ENCODE peak calls at places on chromosomes 16 and 17, in nine cellular contexts. One of them, this sample, is unnamed.

GRCh38 chr16:17155480-17155879 is 315.3 kb downstream of the XYLT1 start:
- DNase-seq in stimulated activated effector memory CD8-positive, alpha-beta T cell treated with anti-CD3 and anti-CD28 coated beads, Interleukin-12 subunit alpha, Interleukin-12 subunit beta, amount 100 ng/mL, for 72 hours: no peak
- DNase-seq in activated T-helper 1 cell treated with Interleukin-2 at 50 U/mL for 16 hours: no peak
- DNase-seq in cardiac septum: no peak
- DNase-seq in nucleus accumbens: no peak
- DNase-seq in NB4: no peak
- DNase-seq in DMS79 treated with DMSO at 0.1 percent for 48 hours: no peak
- DNase-seq in CD8-positive, alpha-beta T cell: no peak
- DNase-seq in NCI-H774: no peak
- DNase-seq in this sample: no peak

GRCh38 chr16:67430504-67431076 is 331 bp upstream of the HSD11B2 start:
- DNase-seq in stimulated activated effector memory CD8-positive, alpha-beta T cell treated with anti-CD3 and anti-CD28 coated beads, Interleukin-12 subunit alpha, Interleukin-12 subunit beta, amount 100 ng/mL, for 72 hours: no peak
- DNase-seq in activated T-helper 1 cell treated with Interleukin-2 at 50 U/mL for 16 hours: no peak
- DNase-seq in cardiac septum: no peak
- DNase-seq in nucleus accumbens: no peak
- DNase-seq in NB4: no peak
- DNase-seq in DMS79 treated with DMSO at 0.1 percent for 48 hours: peak
- DNase-seq in CD8-positive, alpha-beta T cell: no peak
- DNase-seq in NCI-H774: no peak
- DNase-seq in this sample: no peak

GRCh38 chr17:64281962-64282752 is 19.1 kb upstream of the TEX2 start:
- DNase-seq in stimulated activated effector memory CD8-positive, alpha-beta T cell treated with anti-CD3 and anti-CD28 coated beads, Interleukin-12 subunit alpha, Interleukin-12 subunit beta, amount 100 ng/mL, for 72 hours: peak
- DNase-seq in activated T-helper 1 cell treated with Interleukin-2 at 50 U/mL for 16 hours: peak
- DNase-seq in cardiac septum: peak
- DNase-seq in nucleus accumbens: peak
- DNase-seq in NB4: peak
- DNase-seq in DMS79 treated with DMSO at 0.1 percent for 48 hours: peak
- DNase-seq in CD8-positive, alpha-beta T cell: peak
- DNase-seq in NCI-H774: peak
- DNase-seq in this sample: peak

GRCh38 chr16:75801307-75801706 is 75.0 kb upstream of the CPHXL start:
- DNase-seq in stimulated activated effector memory CD8-positive, alpha-beta T cell treated with anti-CD3 and anti-CD28 coated beads, Interleukin-12 subunit alpha, Interleukin-12 subunit beta, amount 100 ng/mL, for 72 hours: no peak
- DNase-seq in activated T-helper 1 cell treated with Interleukin-2 at 50 U/mL for 16 hours: no peak
- DNase-seq in cardiac septum: no peak
- DNase-seq in nucleus accumbens: no peak
- DNase-seq in NB4: peak
- DNase-seq in DMS79 treated with DMSO at 0.1 percent for 48 hours: no peak
- DNase-seq in CD8-positive, alpha-beta T cell: no peak
- DNase-seq in NCI-H774: no peak
- DNase-seq in this sample: no peak

GRCh38 chr17:78873519-78874340 is 29.3 kb downstream of the CEP295NL start:
- DNase-seq in stimulated activated effector memory CD8-positive, alpha-beta T cell treated with anti-CD3 and anti-CD28 coated beads, Interleukin-12 subunit alpha, Interleukin-12 subunit beta, amount 100 ng/mL, for 72 hours: no peak
- DNase-seq in activated T-helper 1 cell treated with Interleukin-2 at 50 U/mL for 16 hours: no peak
- DNase-seq in cardiac septum: no peak
- DNase-seq in nucleus accumbens: peak
- DNase-seq in NB4: no peak
- DNase-seq in DMS79 treated with DMSO at 0.1 percent for 48 hours: peak
- DNase-seq in CD8-positive, alpha-beta T cell: no peak
- DNase-seq in NCI-H774: peak
- DNase-seq in this sample: no peak

GRCh38 chr16:57805176-57805575 is 2.9 kb upstream of the KIFC3 start:
- DNase-seq in stimulated activated effector memory CD8-positive, alpha-beta T cell treated with anti-CD3 and anti-CD28 coated beads, Interleukin-12 subunit alpha, Interleukin-12 subunit beta, amount 100 ng/mL, for 72 hours: no peak
- DNase-seq in activated T-helper 1 cell treated with Interleukin-2 at 50 U/mL for 16 hours: no peak
- DNase-seq in cardiac septum: no peak
- DNase-seq in nucleus accumbens: no peak
- DNase-seq in NB4: no peak
- DNase-seq in DMS79 treated with DMSO at 0.1 percent for 48 hours: no peak
- DNase-seq in CD8-positive, alpha-beta T cell: no peak
- DNase-seq in NCI-H774: no peak
- DNase-seq in this sample: no peak

GRCh38 chr16:84406006-84406963 is 37.9 kb downstream of the ATP2C2 start:
- DNase-seq in stimulated activated effector memory CD8-positive, alpha-beta T cell treated with anti-CD3 and anti-CD28 coated beads, Interleukin-12 subunit alpha, Interleukin-12 subunit beta, amount 100 ng/mL, for 72 hours: no peak
- DNase-seq in activated T-helper 1 cell treated with Interleukin-2 at 50 U/mL for 16 hours: no peak
- DNase-seq in cardiac septum: peak
- DNase-seq in nucleus accumbens: peak
- DNase-seq in NB4: no peak
- DNase-seq in DMS79 treated with DMSO at 0.1 percent for 48 hours: no peak
- DNase-seq in CD8-positive, alpha-beta T cell: no peak
- DNase-seq in NCI-H774: no peak
- DNase-seq in this sample: no peak

GRCh38 chr16:19095699-19096098 is 18.1 kb upstream of the ITPRIPL2 start:
- DNase-seq in stimulated activated effector memory CD8-positive, alpha-beta T cell treated with anti-CD3 and anti-CD28 coated beads, Interleukin-12 subunit alpha, Interleukin-12 subunit beta, amount 100 ng/mL, for 72 hours: no peak
- DNase-seq in activated T-helper 1 cell treated with Interleukin-2 at 50 U/mL for 16 hours: no peak
- DNase-seq in cardiac septum: no peak
- DNase-seq in nucleus accumbens: no peak
- DNase-seq in NB4: no peak
- DNase-seq in DMS79 treated with DMSO at 0.1 percent for 48 hours: no peak
- DNase-seq in CD8-positive, alpha-beta T cell: no peak
- DNase-seq in NCI-H774: no peak
- DNase-seq in this sample: no peak

GRCh38 chr17:81039854-81040758 is 5.2 kb downstream of the BAIAP2 start:
- DNase-seq in stimulated activated effector memory CD8-positive, alpha-beta T cell treated with anti-CD3 and anti-CD28 coated beads, Interleukin-12 subunit alpha, Interleukin-12 subunit beta, amount 100 ng/mL, for 72 hours: no peak
- DNase-seq in activated T-helper 1 cell treated with Interleukin-2 at 50 U/mL for 16 hours: no peak
- DNase-seq in cardiac septum: no peak
- DNase-seq in nucleus accumbens: no peak
- DNase-seq in NB4: peak
- DNase-seq in DMS79 treated with DMSO at 0.1 percent for 48 hours: no peak
- DNase-seq in CD8-positive, alpha-beta T cell: no peak
- DNase-seq in NCI-H774: no peak
- DNase-seq in this sample: no peak

GRCh38 chr16:73176577-73177013 is 128.7 kb upstream of the ZFHX3 start:
- DNase-seq in stimulated activated effector memory CD8-positive, alpha-beta T cell treated with anti-CD3 and anti-CD28 coated beads, Interleukin-12 subunit alpha, Interleukin-12 subunit beta, amount 100 ng/mL, for 72 hours: no peak
- DNase-seq in activated T-helper 1 cell treated with Interleukin-2 at 50 U/mL for 16 hours: no peak
- DNase-seq in cardiac septum: no peak
- DNase-seq in nucleus accumbens: no peak
- DNase-seq in NB4: no peak
- DNase-seq in DMS79 treated with DMSO at 0.1 percent for 48 hours: no peak
- DNase-seq in CD8-positive, alpha-beta T cell: no peak
- DNase-seq in NCI-H774: no peak
- DNase-seq in this sample: no peak

GRCh38 chr16:2952679-2953078 is 11.4 kb upstream of the KREMEN2 start:
- DNase-seq in stimulated activated effector memory CD8-positive, alpha-beta T cell treated with anti-CD3 and anti-CD28 coated beads, Interleukin-12 subunit alpha, Interleukin-12 subunit beta, amount 100 ng/mL, for 72 hours: no peak
- DNase-seq in activated T-helper 1 cell treated with Interleukin-2 at 50 U/mL for 16 hours: no peak
- DNase-seq in cardiac septum: no peak
- DNase-seq in nucleus accumbens: no peak
- DNase-seq in NB4: no peak
- DNase-seq in DMS79 treated with DMSO at 0.1 percent for 48 hours: peak
- DNase-seq in CD8-positive, alpha-beta T cell: no peak
- DNase-seq in NCI-H774: no peak
- DNase-seq in this sample: no peak

GRCh38 chr16:69820926-69821541 is 58.9 kb downstream of the WWP2 start:
- DNase-seq in stimulated activated effector memory CD8-positive, alpha-beta T cell treated with anti-CD3 and anti-CD28 coated beads, Interleukin-12 subunit alpha, Interleukin-12 subunit beta, amount 100 ng/mL, for 72 hours: no peak
- DNase-seq in activated T-helper 1 cell treated with Interleukin-2 at 50 U/mL for 16 hours: no peak
- DNase-seq in cardiac septum: no peak
- DNase-seq in nucleus accumbens: peak
- DNase-seq in NB4: no peak
- DNase-seq in DMS79 treated with DMSO at 0.1 percent for 48 hours: no peak
- DNase-seq in CD8-positive, alpha-beta T cell: no peak
- DNase-seq in NCI-H774: no peak
- DNase-seq in this sample: no peak

GRCh38 chr16:1461146-1461545 is 13.7 kb downstream of the CLCN7 start:
- DNase-seq in stimulated activated effector memory CD8-positive, alpha-beta T cell treated with anti-CD3 and anti-CD28 coated beads, Interleukin-12 subunit alpha, Interleukin-12 subunit beta, amount 100 ng/mL, for 72 hours: no peak
- DNase-seq in activated T-helper 1 cell treated with Interleukin-2 at 50 U/mL for 16 hours: no peak
- DNase-seq in cardiac septum: no peak
- DNase-seq in nucleus accumbens: no peak
- DNase-seq in NB4: no peak
- DNase-seq in DMS79 treated with DMSO at 0.1 percent for 48 hours: no peak
- DNase-seq in CD8-positive, alpha-beta T cell: no peak
- DNase-seq in NCI-H774: no peak
- DNase-seq in this sample: no peak

GRCh38 chr17:29591737-29592624 is 951 bp upstream of the ANKRD13B start:
- DNase-seq in stimulated activated effector memory CD8-positive, alpha-beta T cell treated with anti-CD3 and anti-CD28 coated beads, Interleukin-12 subunit alpha, Interleukin-12 subunit beta, amount 100 ng/mL, for 72 hours: peak
- DNase-seq in activated T-helper 1 cell treated with Interleukin-2 at 50 U/mL for 16 hours: peak
- DNase-seq in cardiac septum: peak
- DNase-seq in nucleus accumbens: peak
- DNase-seq in NB4: peak
- DNase-seq in DMS79 treated with DMSO at 0.1 percent for 48 hours: peak
- DNase-seq in CD8-positive, alpha-beta T cell: peak
- DNase-seq in NCI-H774: peak
- DNase-seq in this sample: peak

GRCh38 chr17:602436-602835 is 112.2 kb downstream of the VPS53 start:
- DNase-seq in stimulated activated effector memory CD8-positive, alpha-beta T cell treated with anti-CD3 and anti-CD28 coated beads, Interleukin-12 subunit alpha, Interleukin-12 subunit beta, amount 100 ng/mL, for 72 hours: no peak
- DNase-seq in activated T-helper 1 cell treated with Interleukin-2 at 50 U/mL for 16 hours: no peak
- DNase-seq in cardiac septum: no peak
- DNase-seq in nucleus accumbens: no peak
- DNase-seq in NB4: no peak
- DNase-seq in DMS79 treated with DMSO at 0.1 percent for 48 hours: no peak
- DNase-seq in CD8-positive, alpha-beta T cell: no peak
- DNase-seq in NCI-H774: no peak
- DNase-seq in this sample: no peak